ENCODE peak calls at places on chromosomes 2 and 18, in four cellular contexts. O is HepG2, A is A549, C is K562. U is an unnamed sample.

GRCh38 chr2:226802573-226802972 is 3.0 kb upstream of the IRS1 start:
- DNase-seq in O (peak), C (peak), A (peak), U (peak)

GRCh38 chr2:222393733-222394267 is 30.5 kb upstream of the SGPP2 start:
- DNase-seq in A (no peak), C (no peak), O (no peak), U (peak)

GRCh38 chr2:162840598-162841246 is 2.2 kb upstream of the KCNH7 start:
- DNase-seq in C (peak), A (peak), O (peak), U (peak)

GRCh38 chr2:148557844-148558436 is 86.6 kb upstream of the EPC2 start:
- DNase-seq in A (no peak), O (no peak), C (no peak), U (no peak)

GRCh38 chr2:234355798-234356365 is 141.0 kb downstream of the ARL4C start:
- DNase-seq in C (no peak), A (no peak), O (no peak), U (no peak)

GRCh38 chr2:229416116-229416694 is 145.1 kb upstream of the PID1 start:
- DNase-seq in A (no peak), C (no peak), O (no peak), U (no peak)

GRCh38 chr18:36402765-36403396 is 105.4 kb downstream of the FHOD3 start:
- DNase-seq in C (no peak), A (no peak), O (no peak), U (peak)

GRCh38 chr2:95329891-95330822 is 33.0 kb downstream of the KCNIP3 start:
- DNase-seq in A (no peak), C (no peak), O (no peak), U (no peak)

GRCh38 chr2:55277310-55277709 is 8.3 kb upstream of the MTIF2 start:
- DNase-seq in A (no peak), O (peak), C (no peak), U (no peak)

GRCh38 chr2:156901373-156902031 is 356.0 kb upstream of the GALNT5 start:
- DNase-seq in O (no peak), C (no peak), A (no peak), U (no peak)

GRCh38 chr2:54523336-54523959 is 67.3 kb downstream of the SPTBN1 start:
- DNase-seq in A (no peak), O (no peak), C (no peak), U (no peak)

GRCh38 chr2:102366406-102367112 is 11.0 kb downstream of the IL18R1 start:
- DNase-seq in C (no peak), O (no peak), A (no peak), U (no peak)

GRCh38 chr2:101442042-101442666 is 32.8 kb downstream of the RFX8 start:
- DNase-seq in A (no peak), C (no peak), O (no peak), U (no peak)

GRCh38 chr2:174028935-174029334 is 63.8 kb upstream of the SP3 start:
- DNase-seq in C (no peak), A (no peak), O (no peak), U (no peak)

GRCh38 chr2:212908031-212908430 is 243.4 kb downstream of the IKZF2 start:
- DNase-seq in A (no peak), C (no peak), O (no peak), U (no peak)

GRCh38 chr18:31722369-31722957 is 38.1 kb upstream of the B4GALT6 start:
- DNase-seq in O (peak), C (peak), A (peak), U (peak)

GRCh38 chr18:77178559-77178958 is 46.0 kb upstream of the MBP start:
- DNase-seq in C (no peak), O (no peak), A (no peak), U (no peak)

GRCh38 chr2:177211148-177211547 is 1.4 kb upstream of the HNRNPA3 start:
- DNase-seq in C (no peak), A (no peak), O (no peak), U (no peak)

GRCh38 chr2:118593257-118593656 is 254.2 kb downstream of the EN1 start:
- DNase-seq in A (no peak), C (no peak), O (no peak), U (no peak)

GRCh38 chr2:104570259-104570658 is 283.7 kb upstream of the POU3F3 start:
- DNase-seq in C (no peak), A (no peak), O (no peak), U (no peak)

GRCh38 chr2:169891593-169892298 is 64.5 kb downstream of the UBR3 start:
- DNase-seq in O (peak), C (no peak), A (peak), U (no peak)

GRCh38 chr18:76687271-76688006 is 134.9 kb upstream of the ZNF236 start:
- DNase-seq in O (no peak), C (no peak), A (no peak), U (no peak)

GRCh38 chr18:13338318-13338717 is 119.8 kb downstream of the LDLRAD4 start:
- DNase-seq in C (no peak), A (no peak), O (peak), U (no peak)

GRCh38 chr18:12113999-12114646 is 20.5 kb downstream of the ANKRD62 start:
- DNase-seq in A (no peak), C (no peak), O (no peak), U (no peak)

GRCh38 chr2:207969249-207969648 is 56.1 kb downstream of the PLEKHM3 start:
- DNase-seq in O (no peak), A (no peak), C (no peak), U (no peak)

GRCh38 chr2:82790277-82791021 is 1668.6 kb downstream of the SUCLG1 start:
- DNase-seq in O (peak), A (peak), C (no peak), U (no peak)

DNA sequence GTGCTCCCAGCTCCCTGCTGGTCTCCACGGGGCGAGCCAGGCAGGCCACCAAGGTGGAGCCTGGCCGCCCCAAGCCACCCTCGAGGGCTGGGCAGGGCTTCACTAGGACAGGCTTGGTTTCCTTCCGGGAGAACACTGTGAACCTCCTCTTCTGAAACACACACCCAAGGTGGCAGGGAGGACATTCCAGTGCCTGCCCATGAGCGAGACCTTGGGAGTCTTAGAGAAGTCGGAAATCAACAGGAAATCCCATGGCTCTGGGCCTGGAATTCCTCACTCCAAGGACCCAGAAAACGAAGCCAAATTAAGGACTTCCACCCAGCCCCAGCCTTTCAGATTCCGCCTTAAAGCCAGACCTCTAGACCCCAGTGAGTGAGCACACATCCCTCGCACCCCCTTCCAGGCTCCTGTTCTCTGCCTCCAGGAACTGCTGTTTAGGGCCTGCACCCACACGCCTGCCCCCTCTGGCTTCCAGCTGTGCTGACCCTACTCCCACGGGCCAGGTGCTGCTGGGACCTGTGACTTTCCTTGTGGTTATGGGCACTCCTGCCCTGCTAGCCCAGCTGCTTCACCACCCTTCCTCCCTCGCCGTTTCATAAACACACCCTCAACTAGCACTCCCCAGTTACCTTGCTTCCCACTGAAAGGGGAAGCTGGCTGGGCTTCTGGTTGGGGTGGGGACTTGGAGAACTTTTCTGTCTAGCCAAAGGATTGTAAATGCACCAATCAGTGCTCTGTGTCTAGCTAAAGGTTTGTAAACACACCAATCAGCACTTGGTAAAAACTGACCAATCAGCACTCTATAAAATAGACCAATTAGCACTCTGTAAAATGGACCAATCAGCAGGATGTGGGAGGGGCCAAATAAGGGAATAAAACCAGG is 13.7 kb downstream of the GPR17 start:
- DNase-seq in O (no peak), A (no peak), C (no peak), U (no peak)
- TF ChIP-seq JUNB in O (no peak), A (no peak), C (no peak), U (no peak)

GRCh38 chr18:457120-457519 is 43.4 kb downstream of the COLEC12 start:
- DNase-seq in A (no peak), C (no peak), O (no peak), U (no peak)

GRCh38 chr18:456361-456821 is 44.1 kb downstream of the COLEC12 start:
- DNase-seq in C (no peak), O (no peak), A (no peak), U (no peak)

GRCh38 chr18:458016-458415 is 42.5 kb downstream of the COLEC12 start:
- DNase-seq in O (no peak), C (no peak), A (no peak), U (no peak)

GRCh38 chr18:459801-460200 is 40.7 kb downstream of the COLEC12 start:
- DNase-seq in O (no peak), C (no peak), A (no peak), U (no peak)

GRCh38 chr18:457533-457932 is 43.0 kb downstream of the COLEC12 start:
- DNase-seq in A (no peak), O (no peak), C (no peak), U (no peak)
- TF ChIP-seq JUNB in A (no peak), O (no peak), C (no peak), U (no peak)

GRCh38 chr2:241947401-241947800 is 77.9 kb downstream of the RTP5 start:
- DNase-seq in C (no peak), A (no peak), O (no peak), U (no peak)
- TF ChIP-seq JUNB in C (no peak), A (no peak), O (no peak), U (no peak)

GRCh38 chr2:119747311-119747710 is 12.4 kb upstream of the PTPN4 start:
- DNase-seq in O (no peak), C (no peak), A (no peak), U (no peak)
- TF ChIP-seq JUNB in O (no peak), C (no peak), A (no peak), U (no peak)

GRCh38 chr2:238548902-238549462 is 122.3 kb downstream of the ASB1 start:
- DNase-seq in A (no peak), C (no peak), O (no peak), U (no peak)
- TF ChIP-seq JUNB in A (no peak), C (no peak), O (no peak), U (no peak)

DNA sequence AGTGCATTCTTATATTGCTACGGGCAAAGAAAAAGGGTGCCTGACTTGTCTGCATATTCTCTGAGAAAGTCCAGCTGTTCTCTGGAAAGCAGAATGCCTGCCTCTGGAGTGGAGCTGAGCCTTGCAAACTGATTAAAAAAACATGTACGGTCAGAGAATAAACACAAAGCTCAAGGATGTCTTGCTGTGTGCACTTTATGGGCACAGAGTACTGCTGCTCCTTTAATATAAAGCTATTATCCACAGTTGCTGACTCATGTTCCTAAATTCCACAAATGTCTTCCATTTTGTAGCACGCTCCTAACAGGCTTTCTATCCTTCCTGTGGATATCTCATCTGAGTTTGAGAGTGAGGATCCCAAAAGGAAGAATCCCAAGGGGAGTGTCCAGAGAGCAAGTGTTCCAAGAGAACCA is 229.0 kb downstream of the MREG start:
- DNase-seq in A (no peak), C (no peak), O (no peak), U (no peak)
- TF ChIP-seq JUNB in A (no peak), C (no peak), O (no peak), U (no peak)

GRCh38 chr2:171923206-171923605 is 945 bp downstream of the HAT1 start:
- DNase-seq in A (peak), O (peak), C (no peak), U (peak)
- TF ChIP-seq JUNB in A (no peak), O (no peak), C (no peak), U (no peak)

GRCh38 chr18:3669376-3669775 is 219.4 kb downstream of the TGIF1 start:
- DNase-seq in O (no peak), A (no peak), C (no peak), U (no peak)

GRCh38 chr18:3675446-3675845 is 225.5 kb downstream of the TGIF1 start:
- DNase-seq in A (peak), C (no peak), O (peak), U (no peak)

GRCh38 chr18:3667255-3668137 is 217.5 kb downstream of the TGIF1 start:
- DNase-seq in C (no peak), O (peak), A (no peak), U (no peak)

GRCh38 chr18:3666526-3667254 is 216.7 kb downstream of the TGIF1 start:
- DNase-seq in O (no peak), C (no peak), A (no peak), U (no peak)

DNA sequence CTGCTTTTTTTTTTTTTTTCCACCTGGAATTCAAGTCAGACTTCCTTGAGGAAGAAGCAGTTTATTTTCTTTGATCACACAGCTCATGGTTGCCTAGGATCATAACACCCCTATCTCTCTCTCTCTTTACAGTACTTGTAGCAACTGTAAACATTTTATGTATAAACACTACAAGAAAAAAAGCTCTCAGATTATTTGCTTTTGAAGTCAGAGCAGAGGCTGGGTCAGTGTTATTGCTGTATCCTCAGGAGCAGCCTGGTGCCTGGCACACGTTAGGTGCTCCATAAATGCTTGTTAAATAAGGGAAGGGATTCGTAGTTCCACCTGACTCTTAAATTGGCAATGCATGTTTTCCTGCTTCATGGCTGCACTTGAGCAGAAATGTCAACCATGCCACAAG is 221.2 kb downstream of the TGIF1 start:
- DNase-seq in C (no peak), A (peak), O (no peak), U (no peak)
- TF ChIP-seq JUNB in C (no peak), A (no peak), O (no peak), U (no peak)

GRCh38 chr2:43073373-43073772 is 153.0 kb downstream of the ZFP36L2 start:
- DNase-seq in A (peak), C (peak), O (no peak), U (no peak)

GRCh38 chr2:43070039-43070438 is 156.4 kb downstream of the ZFP36L2 start:
- DNase-seq in A (no peak), C (no peak), O (no peak), U (no peak)

GRCh38 chr2:43074052-43074451 is 152.4 kb downstream of the ZFP36L2 start:
- DNase-seq in C (no peak), O (no peak), A (no peak), U (no peak)

GRCh38 chr2:43070676-43071491 is 155.5 kb downstream of the ZFP36L2 start:
- DNase-seq in O (peak), C (no peak), A (no peak), U (no peak)

GRCh38 chr2:43071629-43072550 is 154.5 kb downstream of the ZFP36L2 start:
- DNase-seq in A (no peak), C (no peak), O (no peak), U (no peak)
- TF ChIP-seq JUNB in A (no peak), C (no peak), O (no peak), U (no peak)